ENCODE peak calls at places on chromosomes 1 and 21, in nine cellular contexts. B, N, X, W, O, L, Z, T and I are unnamed samples.
A peak's percentile ranks its signal among the peaks of the same experiment; 100 is the strongest.

GRCh38 chr1:116763116-116763786 is 9.0 kb downstream of the CD2 start:
- DNase-seq in B (no peak), N (no peak), X (no peak), W (no peak), O (no peak), L (no peak), Z (peak; percentile 36), T (no peak), I (no peak)

GRCh38 chr1:169245706-169246105 is 121.9 kb downstream of the NME7 start:
- DNase-seq in B (no peak), N (no peak), X (no peak), W (no peak), O (no peak), L (no peak), Z (no peak), T (no peak), I (no peak)

GRCh38 chr1:95041491-95042165 is 31.1 kb downstream of the ALG14 start:
- DNase-seq in B (peak; percentile 17), N (peak; percentile 60), X (no peak), W (no peak), O (no peak), L (peak; percentile 67), Z (peak; percentile 83), T (peak; percentile 59), I (peak; percentile 77)

GRCh38 chr21:20999567-21000169 is 1.5 kb downstream of the NCAM2 start:
- DNase-seq in B (no peak), N (no peak), X (no peak), W (no peak), O (no peak), L (peak; percentile 9), Z (peak; percentile 27), T (no peak), I (peak; percentile 23)

GRCh38 chr1:109994654-109995053 is 10.1 kb downstream of the AHCYL1 start:
- DNase-seq in B (no peak), N (no peak), X (no peak), W (no peak), O (no peak), L (no peak), Z (no peak), T (no peak), I (no peak)

GRCh38 chr1:209877109-209877764 is 49.5 kb downstream of the UTP25 start:
- DNase-seq in B (no peak), N (no peak), X (no peak), W (no peak), O (no peak), L (no peak), Z (no peak), T (no peak), I (no peak)

GRCh38 chr1:26531651-26532131 is 2.1 kb downstream of the RPS6KA1 start:
- DNase-seq in B (no peak), N (peak; percentile 73), X (no peak), W (no peak), O (peak; percentile 88), L (peak; percentile 69), Z (no peak), T (no peak), I (peak; percentile 49)

GRCh38 chr1:216111842-216112241 is 311.4 kb downstream of the USH2A start:
- DNase-seq in B (no peak), N (no peak), X (no peak), W (no peak), O (no peak), L (no peak), Z (no peak), T (no peak), I (no peak)

GRCh38 chr21:44957901-44958451 is 18.1 kb downstream of the SLX9 start:
- DNase-seq in B (peak; percentile 35), N (no peak), X (no peak), W (no peak), O (peak; percentile 79), L (no peak), Z (no peak), T (no peak), I (no peak)

GRCh38 chr1:197813741-197814140 is 38.5 kb upstream of the DENND1B start:
- DNase-seq in B (no peak), N (no peak), X (no peak), W (no peak), O (no peak), L (no peak), Z (no peak), T (no peak), I (no peak)

GRCh38 chr1:25462732-25463131 is 32.0 kb downstream of the MACO1 start:
- DNase-seq in B (no peak), N (no peak), X (no peak), W (no peak), O (no peak), L (no peak), Z (no peak), T (no peak), I (no peak)

GRCh38 chr1:94543893-94544635 is 2.5 kb upstream of the F3 start:
- DNase-seq in B (no peak), N (no peak), X (no peak), W (no peak), O (no peak), L (peak; percentile 41), Z (peak; percentile 42), T (no peak), I (no peak)

GRCh38 chr1:31521761-31522555 is 54.4 kb upstream of the TINAGL1 start:
- DNase-seq in B (no peak), N (no peak), X (no peak), W (no peak), O (no peak), L (no peak), Z (no peak), T (no peak), I (no peak)

GRCh38 chr1:101237229-101237837 is 514 bp downstream of the S1PR1 start:
- DNase-seq in B (no peak), N (peak; percentile 48), X (no peak), W (no peak), O (no peak), L (peak; percentile 46), Z (no peak), T (no peak), I (peak; percentile 25)

GRCh38 chr1:233015965-233016364 is 65.6 kb downstream of the NTPCR start:
- DNase-seq in B (no peak), N (no peak), X (no peak), W (no peak), O (no peak), L (no peak), Z (no peak), T (no peak), I (no peak)

GRCh38 chr1:213448360-213448759 is 397.3 kb downstream of the RPS6KC1 start:
- DNase-seq in B (no peak), N (no peak), X (no peak), W (no peak), O (peak; percentile 60), L (no peak), Z (no peak), T (no peak), I (no peak)
- H3K27ac ChIP-seq in B (no peak overlapping the region), N (no peak overlapping the region), X (no peak overlapping the region), W (no peak overlapping the region), O (no peak overlapping the region), L (no peak overlapping the region), Z (no peak overlapping the region), T (no peak overlapping the region), I (no peak overlapping the region)

DNA sequence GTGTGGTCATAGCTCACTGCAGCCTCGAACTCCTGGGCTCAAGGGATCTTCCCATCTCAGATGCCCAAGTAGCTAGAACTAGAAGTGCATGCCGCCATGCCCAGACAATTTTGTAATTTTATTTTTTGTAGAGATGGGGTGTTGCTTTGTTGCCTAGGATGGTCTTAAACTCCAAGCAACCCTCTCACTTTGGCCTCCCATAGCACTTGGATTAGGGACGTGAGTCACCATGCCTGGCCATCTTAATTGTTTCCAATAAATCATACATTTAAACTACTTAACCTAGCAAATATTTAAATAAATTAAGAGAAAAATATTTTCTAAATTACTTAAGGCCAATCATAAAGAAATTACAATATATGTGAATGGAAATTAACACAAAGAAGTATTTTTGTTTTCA is 35.1 kb upstream of the ADGRL4 start:
- DNase-seq in B (no peak), N (no peak), X (no peak), W (no peak), O (no peak), L (no peak), Z (no peak), T (no peak), I (no peak)
- H3K27ac ChIP-seq in B (no peak overlapping the region), N (no peak overlapping the region), X (no peak overlapping the region), W (no peak overlapping the region), O (no peak overlapping the region), L (no peak overlapping the region), Z (no peak overlapping the region), T (no peak overlapping the region), I (no peak overlapping the region)

GRCh38 chr1:234199476-234200127 is 173.7 kb upstream of the COA6 start:
- DNase-seq in B (no peak), N (no peak), X (no peak), W (no peak), O (no peak), L (peak; percentile 76), Z (no peak), T (no peak), I (no peak)
- H3K27ac ChIP-seq in B (no peak overlapping the region), N (no peak overlapping the region), X (no peak overlapping the region), W (no peak overlapping the region), O (no peak overlapping the region), L (peak overlapping the region; percentile 57), Z (no peak overlapping the region), T (no peak overlapping the region), I (no peak overlapping the region)

GRCh38 chr21:38902608-38903445 is 97.1 kb downstream of the ETS2 start:
- DNase-seq in B (no peak), N (no peak), X (no peak), W (no peak), O (no peak), L (peak; percentile 59), Z (no peak), T (no peak), I (no peak)

GRCh38 chr21:38900499-38900898 is 94.8 kb downstream of the ETS2 start:
- DNase-seq in B (no peak), N (no peak), X (no peak), W (no peak), O (no peak), L (no peak), Z (no peak), T (no peak), I (no peak)

GRCh38 chr21:38905751-38906150 is 100.0 kb downstream of the ETS2 start:
- DNase-seq in B (no peak), N (no peak), X (no peak), W (no peak), O (no peak), L (no peak), Z (no peak), T (no peak), I (no peak)

GRCh38 chr21:38905328-38905727 is 99.6 kb downstream of the ETS2 start:
- DNase-seq in B (no peak), N (no peak), X (no peak), W (no peak), O (no peak), L (no peak), Z (no peak), T (no peak), I (no peak)

DNA sequence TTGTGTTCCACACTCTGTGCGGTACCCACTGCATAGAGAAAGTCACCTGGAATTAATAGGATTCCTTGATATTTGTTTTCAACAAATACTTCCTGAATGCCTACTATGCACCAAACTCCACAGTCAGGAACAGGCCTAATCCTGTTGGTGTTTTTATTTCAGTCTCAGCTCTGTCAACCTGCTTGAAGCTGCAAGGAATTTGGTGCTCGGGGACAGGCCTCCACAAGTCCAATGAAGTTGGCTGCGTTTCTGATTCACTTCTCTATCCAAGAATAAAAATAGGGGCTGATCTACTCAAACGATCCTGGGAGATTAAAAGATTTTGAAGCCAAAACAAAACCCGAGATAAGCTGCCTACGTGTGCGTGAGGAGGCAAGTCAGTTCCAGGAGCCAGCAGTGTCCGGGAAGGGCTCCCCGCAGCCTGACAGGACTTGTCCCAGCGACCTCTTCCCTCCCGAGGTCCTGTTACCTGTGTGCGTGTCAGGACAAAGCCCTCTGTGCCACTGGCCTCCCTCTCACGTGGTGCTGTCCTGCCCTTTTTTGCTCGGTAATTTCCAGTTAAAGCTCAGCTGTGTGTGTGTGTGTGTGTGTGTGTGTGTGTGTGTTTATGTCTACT is 98.0 kb downstream of the ETS2 start:
- DNase-seq in B (no peak), N (peak; percentile 92), X (no peak), W (no peak), O (no peak), L (peak; percentile 100), Z (no peak), T (no peak), I (peak; percentile 78)
- H3K27ac ChIP-seq in B (peak overlapping the region; percentile 71), N (peak overlapping the region; percentile 97), X (no peak overlapping the region), W (peak overlapping the region; percentile 90), O (peak overlapping the region; percentile 39), L (peak overlapping the region; percentile 91), Z (no peak overlapping the region), T (no peak overlapping the region), I (peak overlapping the region; percentile 97)